ENCODE peak calls at places on chromosomes 16 and 17, in eight cellular contexts. T is tibial nerve, G is fibroblast of lung, S is Calu3, Y is AG04450, K is fibroblast of the aortic adventitia, Q is GM12865, I is psoas muscle. N is an unnamed sample.

GRCh38 chr17:65020284-65020683 is 36.3 kb downstream of the GNA13 start:
- DNase-seq in I (no peak), Y (peak; percentile 59), S (no peak), G (peak; percentile 40), Q (no peak), T (no peak), K (peak; percentile 64), N (no peak)

GRCh38 chr17:18117533-18117932 is 9.0 kb downstream of the MYO15A start:
- DNase-seq in Y (no peak), K (no peak), T (no peak), I (no peak), S (no peak), Q (no peak), G (no peak), N (no peak)

GRCh38 chr16:20844588-20844987 is 38.3 kb downstream of the REXO5 start:
- DNase-seq in S (no peak), G (no peak), K (no peak), Q (no peak), Y (no peak), T (no peak), I (no peak), N (no peak)

GRCh38 chr17:41527076-41528023 is 758 bp downstream of the KRT19 start:
- DNase-seq in I (no peak), Q (no peak), G (no peak), S (peak; percentile 80), T (no peak), Y (no peak), K (no peak), N (no peak)

GRCh38 chr17:50051606-50052005 is 4.3 kb upstream of the ITGA3 start:
- DNase-seq in S (no peak), I (no peak), Y (no peak), T (no peak), G (no peak), K (no peak), Q (peak; percentile 12), N (no peak)

GRCh38 chr17:42598905-42599304 is 10.3 kb downstream of the RETREG3 start:
- DNase-seq in Y (no peak), I (no peak), T (no peak), S (no peak), G (no peak), K (no peak), Q (no peak), N (no peak)

GRCh38 chr17:80899402-80900268 is 92.0 kb upstream of the CHMP6 start:
- DNase-seq in Y (no peak), T (no peak), G (no peak), K (peak; percentile 9), I (no peak), Q (peak; percentile 76), S (peak; percentile 15), N (peak; percentile 2)

GRCh38 chr17:38550661-38551060 is 55.1 kb downstream of the SRCIN1 start:
- DNase-seq in Q (no peak), S (peak; percentile 47), G (peak; percentile 85), Y (no peak), I (peak; percentile 43), T (no peak), K (peak; percentile 76), N (no peak)

GRCh38 chr17:63113167-63113566 is 147.1 kb downstream of the TANC2 start:
- DNase-seq in T (no peak), S (no peak), Q (no peak), I (no peak), G (no peak), K (peak; percentile 16), Y (no peak), N (no peak)

GRCh38 chr17:13311301-13311700 is 290.4 kb downstream of the HS3ST3A1 start:
- DNase-seq in T (no peak), S (no peak), K (peak; percentile 55), Q (no peak), Y (no peak), I (no peak), G (peak; percentile 84), N (peak; percentile 30)

GRCh38 chr17:82962163-82962720 is 117.2 kb upstream of the METRNL start:
- DNase-seq in T (no peak), S (no peak), Y (no peak), I (no peak), K (peak; percentile 38), Q (no peak), G (peak; percentile 13), N (no peak)

GRCh38 chr16:34803683-34804416 is 1344.4 kb downstream of the TP53TG3F start:
- DNase-seq in Y (no peak), K (no peak), G (no peak), I (peak; percentile 11), Q (no peak), T (no peak), S (no peak), N (no peak)

GRCh38 chr16:77696149-77696548 is 26.2 kb upstream of the NUDT7 start:
- DNase-seq in G (no peak), Y (no peak), S (no peak), K (no peak), Q (no peak), T (no peak), I (no peak), N (no peak)

GRCh38 chr17:21284319-21285163 is at the start of gene MAP2K3:
- DNase-seq in T (peak; percentile 99), S (peak; percentile 96), G (peak; percentile 99), K (peak; percentile 97), Q (peak; percentile 99), Y (peak; percentile 97), I (peak; percentile 99), N (peak; percentile 97)

GRCh38 chr16:80604600-80605355 is 64.0 kb downstream of the DYNLRB2 start:
- DNase-seq in I (no peak), S (no peak), Q (no peak), Y (no peak), K (no peak), G (no peak), T (no peak), N (no peak)

GRCh38 chr17:45640141-45640850 is 143.8 kb upstream of the CRHR1 start:
- DNase-seq in T (peak; percentile 40), I (peak; percentile 70), K (peak; percentile 81), S (peak; percentile 90), Y (peak; percentile 43), Q (peak; percentile 83), G (peak; percentile 58), N (peak; percentile 28)

GRCh38 chr17:50763716-50764450 is 3.4 kb downstream of the ANKRD40CL start:
- DNase-seq in T (no peak), G (no peak), S (no peak), Q (no peak), K (no peak), I (no peak), Y (no peak), N (peak; percentile 96)

GRCh38 chr17:44909681-44910144 is 5.6 kb downstream of the GFAP start:
- DNase-seq in S (no peak), Q (no peak), T (no peak), I (no peak), Y (peak; percentile 20), K (peak; percentile 51), G (peak; percentile 85), N (no peak)

DNA sequence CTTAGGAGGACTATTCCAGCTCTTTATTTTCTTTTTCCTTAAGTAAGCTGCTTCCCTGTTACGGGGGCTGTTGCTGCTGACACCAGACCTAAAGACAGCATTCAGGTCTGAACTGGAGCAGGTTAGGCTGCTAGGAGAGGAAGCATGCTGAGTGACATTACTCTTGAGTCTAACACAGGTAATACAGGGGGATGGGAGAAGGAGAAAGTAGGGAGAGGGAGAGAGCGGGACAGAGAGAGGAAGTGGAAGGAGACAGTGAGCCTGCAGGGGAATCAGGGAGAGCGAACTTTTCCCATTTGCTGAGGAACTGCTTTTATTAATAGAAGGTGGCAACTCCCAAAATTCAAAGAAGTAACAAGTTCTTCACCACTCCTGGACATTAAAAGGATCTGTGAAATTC is 130.9 kb downstream of the PARN start:
- DNase-seq in Y (no peak), T (no peak), G (no peak), S (no peak), I (no peak), Q (no peak), K (no peak), N (no peak)
- TF ChIP-seq CTCF in Y (no peak), T (no peak), G (no peak), S (no peak), I (no peak), Q (no peak), K (no peak), N (no peak)

GRCh38 chr17:61425682-61426481 is 26.2 kb downstream of the TBX2 start:
- DNase-seq in I (no peak), G (no peak), Y (no peak), Q (no peak), K (no peak), T (no peak), S (no peak), N (no peak)
- TF ChIP-seq CTCF in I (no peak), G (no peak), Y (no peak), Q (no peak), K (no peak), T (no peak), S (no peak), N (no peak)

DNA sequence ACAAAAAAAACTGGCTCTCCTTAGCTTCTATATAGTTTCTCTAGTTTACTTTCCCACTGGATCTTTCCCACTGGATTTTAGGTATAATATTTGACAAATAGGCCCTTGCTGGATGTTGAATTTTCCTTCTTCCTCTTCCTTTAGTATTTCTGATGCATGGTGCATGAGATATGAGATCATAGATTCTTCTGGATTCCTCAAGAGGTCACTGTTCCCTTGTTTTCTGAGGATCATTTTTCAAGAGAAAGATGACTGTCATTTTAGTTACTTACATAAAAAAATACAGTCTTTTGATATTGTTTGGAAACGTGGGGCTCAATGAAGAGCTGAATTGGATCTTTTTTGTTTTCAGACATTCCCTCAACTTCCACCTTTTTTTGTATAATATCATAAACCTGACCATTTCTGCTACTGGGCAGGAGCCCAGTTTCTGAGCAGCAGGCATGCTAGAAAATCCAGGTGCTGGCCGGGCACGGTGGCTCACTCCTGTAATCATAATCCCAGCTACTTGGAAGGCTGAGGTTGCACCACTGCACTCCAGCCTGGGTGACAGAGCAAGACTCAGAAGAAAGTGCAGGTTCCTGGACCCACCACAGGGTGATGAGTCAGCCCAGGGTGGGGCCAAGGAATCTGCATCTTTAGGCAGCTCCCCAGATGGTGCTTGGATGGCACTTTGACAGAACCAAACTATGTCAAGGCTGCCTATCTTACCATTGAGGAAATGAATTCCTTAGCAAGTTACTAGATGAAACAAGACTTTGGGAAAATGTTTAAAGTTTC is 70.3 kb downstream of the SDR42E1 start:
- DNase-seq in T (no peak), G (peak; percentile 87), K (peak; percentile 69), I (no peak), Q (no peak), Y (peak; percentile 2), S (peak; percentile 58), N (peak; percentile 50)
- TF ChIP-seq CTCF in T (peak; percentile 12), G (peak; percentile 35), K (peak; percentile 41), I (peak; percentile 20), Q (no peak), Y (peak; percentile 51), S (peak; percentile 47), N (peak; percentile 67)

DNA sequence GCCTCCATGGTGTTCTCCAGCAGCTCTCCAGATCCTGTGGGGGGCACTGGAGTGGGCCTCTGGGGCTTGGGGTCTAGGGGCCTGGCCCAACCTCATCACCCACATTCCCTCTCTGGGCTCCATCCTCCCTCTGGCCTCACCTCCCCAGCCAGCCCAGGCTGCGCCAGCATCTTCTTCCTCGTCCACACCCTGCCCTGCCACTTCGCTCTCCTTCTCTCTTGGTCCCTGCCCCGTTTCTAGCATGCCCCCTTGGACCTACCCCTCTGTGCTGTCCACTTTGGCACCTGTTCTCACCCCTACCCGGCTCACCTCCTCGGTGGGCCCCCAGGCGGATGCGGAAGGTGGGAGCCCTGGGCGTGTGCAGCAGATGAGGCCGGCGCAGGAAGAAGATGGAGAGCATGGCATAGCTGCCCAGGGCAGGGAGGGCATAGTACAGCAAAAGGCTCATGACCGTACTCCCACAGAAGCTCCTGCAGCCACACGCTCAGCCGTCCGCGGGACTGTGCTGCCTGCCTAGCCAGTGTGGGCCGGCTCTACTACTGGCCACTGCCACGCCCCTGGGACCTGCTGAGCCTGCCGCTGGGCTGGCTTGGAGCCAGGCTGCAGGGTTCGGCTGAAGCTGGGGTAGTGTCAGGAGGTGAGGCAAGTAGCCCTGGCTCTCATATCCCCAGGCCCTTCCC is at the start of gene GDPD3:
- DNase-seq in Q (no peak), S (peak; percentile 74), T (no peak), G (no peak), I (peak; percentile 53), Y (no peak), K (peak; percentile 28), N (no peak)
- TF ChIP-seq CTCF in Q (no peak), S (no peak), T (no peak), G (no peak), I (no peak), Y (no peak), K (no peak), N (no peak)